ENCODE peak calls at places on chromosomes 7 and 10, in seven cellular contexts. P, Z, E, V, J, D and W are unnamed samples.

GRCh38 chr7:155598810-155599210 is 45.7 kb upstream of the RBM33 start:
- DNase-seq in P (peak; percentile 21), Z (peak; percentile 48), E (peak; percentile 57), V (peak; percentile 99), J (peak; percentile 88), D (peak; percentile 87), W (peak; percentile 37)

GRCh38 chr10:44233561-44234470 is 151.1 kb downstream of the CXCL12 start:
- DNase-seq in P (no peak), Z (no peak), E (no peak), V (peak; percentile 80), J (no peak), D (peak; percentile 87), W (peak; percentile 93)

GRCh38 chr7:7524121-7524520 is 11.6 kb downstream of the COL28A1 start:
- DNase-seq in P (no peak), Z (no peak), E (no peak), V (no peak), J (no peak), D (no peak), W (no peak)

GRCh38 chr7:11831383-11831726 is 643 bp downstream of the THSD7A start:
- DNase-seq in P (no peak), Z (no peak), E (no peak), V (no peak), J (no peak), D (no peak), W (peak; percentile 34)

GRCh38 chr7:129351320-129351719 is 82.9 kb upstream of the STRIP2 start:
- DNase-seq in P (no peak), Z (no peak), E (no peak), V (no peak), J (no peak), D (no peak), W (no peak)

GRCh38 chr7:157124655-157125054 is 14.1 kb upstream of the UBE3C start:
- DNase-seq in P (no peak), Z (no peak), E (no peak), V (no peak), J (no peak), D (peak; percentile 35), W (no peak)

GRCh38 chr7:80232969-80233724 is 98.5 kb downstream of the GNAI1 start:
- DNase-seq in P (no peak), Z (no peak), E (peak; percentile 70), V (no peak), J (no peak), D (no peak), W (no peak)

GRCh38 chr7:158353606-158354570 is 233.7 kb downstream of the PTPRN2 start:
- DNase-seq in P (no peak), Z (peak; percentile 22), E (peak; percentile 22), V (peak; percentile 81), J (peak; percentile 82), D (peak; percentile 72), W (peak; percentile 31)

GRCh38 chr10:62726638-62727037 is 77.9 kb upstream of the ADO start:
- DNase-seq in P (no peak), Z (no peak), E (no peak), V (no peak), J (no peak), D (no peak), W (no peak)

GRCh38 chr7:19900118-19900517 is 126.7 kb upstream of the TMEM196 start:
- DNase-seq in P (no peak), Z (no peak), E (no peak), V (no peak), J (no peak), D (no peak), W (no peak)

GRCh38 chr7:5423844-5424688 is 432 bp upstream of the TNRC18 start:
- DNase-seq in P (no peak), Z (peak; percentile 99), E (peak; percentile 95), V (peak; percentile 90), J (peak; percentile 98), D (peak; percentile 99), W (peak; percentile 100)

GRCh38 chr7:29277436-29278215 is 83.1 kb downstream of the CHN2 start:
- DNase-seq in P (no peak), Z (no peak), E (peak; percentile 24), V (peak; percentile 22), J (no peak), D (no peak), W (no peak)

GRCh38 chr7:10973942-10974716 is 457 bp downstream of the PHF14 start:
- DNase-seq in P (no peak), Z (no peak), E (peak; percentile 12), V (no peak), J (peak; percentile 83), D (peak; percentile 45), W (no peak)

GRCh38 chr10:123443924-123444323 is 222.2 kb upstream of the GPR26 start:
- DNase-seq in P (no peak), Z (no peak), E (no peak), V (no peak), J (no peak), D (no peak), W (no peak)

GRCh38 chr7:102291056-102291915 is 4.6 kb downstream of the SH2B2 start:
- DNase-seq in P (peak; percentile 90), Z (no peak), E (no peak), V (no peak), J (no peak), D (no peak), W (no peak)

GRCh38 chr7:904847-905246 is 28.5 kb downstream of the GET4 start:
- DNase-seq in P (no peak), Z (no peak), E (no peak), V (no peak), J (no peak), D (peak; percentile 37), W (no peak)

GRCh38 chr10:74650613-74651012 is 175.8 kb upstream of the KAT6B start:
- DNase-seq in P (no peak), Z (no peak), E (no peak), V (no peak), J (no peak), D (no peak), W (no peak)

GRCh38 chr10:133182190-133182589 is 22.2 kb downstream of the KNDC1 start:
- DNase-seq in P (no peak), Z (no peak), E (no peak), V (no peak), J (no peak), D (no peak), W (no peak)

GRCh38 chr7:96655956-96656355 is 53.7 kb downstream of the SEM1 start:
- DNase-seq in P (no peak), Z (no peak), E (no peak), V (no peak), J (no peak), D (no peak), W (no peak)

GRCh38 chr10:16466001-16466400 is 29.2 kb downstream of the PTER start:
- DNase-seq in P (no peak), Z (no peak), E (no peak), V (no peak), J (no peak), D (no peak), W (no peak)

GRCh38 chr7:91267558-91267955 is 3.3 kb downstream of the FZD1 start:
- DNase-seq in P (no peak), Z (no peak), E (no peak), V (no peak), J (no peak), D (no peak), W (no peak)

GRCh38 chr10:96097865-96098264 is 32.2 kb upstream of the ZNF518A start:
- DNase-seq in P (no peak), Z (no peak), E (no peak), V (no peak), J (no peak), D (no peak), W (no peak)

GRCh38 chr7:92260248-92260781 is 14.5 kb downstream of the ANKIB1 start:
- DNase-seq in P (no peak), Z (peak; percentile 83), E (no peak), V (no peak), J (no peak), D (no peak), W (no peak)

GRCh38 chr7:31114593-31115343 is 62.7 kb downstream of the ADCYAP1R1 start:
- DNase-seq in P (no peak), Z (no peak), E (no peak), V (peak; percentile 50), J (no peak), D (no peak), W (peak; percentile 79)

GRCh38 chr10:26448706-26449435 is 10.7 kb downstream of the APBB1IP start:
- DNase-seq in P (peak; percentile 84), Z (no peak), E (no peak), V (no peak), J (no peak), D (no peak), W (no peak)
- TF ChIP-seq JUND in P (no peak), Z (no peak), E (no peak), V (no peak), J (no peak), D (no peak), W (no peak)

DNA sequence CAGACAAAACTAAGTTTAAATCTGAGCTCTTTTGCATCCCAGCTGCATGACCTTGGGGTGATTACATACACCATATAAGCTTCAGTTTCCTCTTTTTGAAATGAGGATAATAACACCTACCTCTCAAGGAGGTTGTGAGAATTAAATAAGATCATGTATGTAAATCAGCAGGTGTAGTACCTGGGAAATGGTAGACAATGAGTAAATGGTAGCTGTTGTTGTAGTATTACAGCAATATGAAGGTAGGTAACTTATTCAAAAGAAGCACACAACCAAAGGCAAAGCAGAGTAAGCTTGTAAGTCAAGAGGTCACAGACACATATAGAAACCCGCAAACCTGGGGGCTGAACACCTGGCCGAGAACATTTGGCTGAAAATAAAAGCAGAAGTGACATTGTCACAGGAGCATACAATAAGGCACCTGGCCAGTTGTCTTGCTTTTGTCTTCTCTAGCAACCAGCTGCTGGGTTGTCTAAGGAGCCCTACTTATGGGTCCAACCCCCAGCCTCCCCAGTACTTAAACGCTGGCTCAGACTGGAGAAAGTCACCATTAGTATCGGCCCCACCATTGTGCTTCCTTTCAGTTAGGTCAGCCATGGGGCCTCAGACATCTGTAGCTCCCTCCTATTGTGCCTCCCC is 203.6 kb upstream of the MKLN1 start:
- DNase-seq in P (peak; percentile 92), Z (no peak), E (no peak), V (no peak), J (no peak), D (no peak), W (no peak)
- TF ChIP-seq JUND in P (no peak), Z (no peak), E (no peak), V (no peak), J (no peak), D (no peak), W (no peak)

DNA sequence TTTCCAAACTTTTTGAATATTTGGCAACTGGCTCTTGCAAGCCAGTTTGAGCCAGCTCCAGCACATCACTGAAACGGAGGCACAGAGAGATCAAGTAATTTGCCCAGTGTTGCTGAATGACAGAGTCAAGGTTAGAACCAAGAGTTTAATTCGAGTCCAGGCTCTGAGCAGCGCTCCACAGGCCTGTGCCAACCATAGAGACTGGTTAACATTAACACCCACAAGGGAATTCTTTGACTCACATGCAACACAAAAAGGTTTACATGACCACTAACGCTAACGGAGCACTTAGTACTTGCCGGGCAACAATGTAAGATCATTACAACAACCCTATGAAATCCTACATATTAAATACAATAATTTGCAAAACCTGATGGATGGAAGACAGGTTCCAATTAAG is 1.5 kb downstream of the RGS10 start:
- DNase-seq in P (no peak), Z (no peak), E (no peak), V (no peak), J (no peak), D (no peak), W (no peak)
- TF ChIP-seq JUND in P (no peak), Z (no peak), E (no peak), V (no peak), J (no peak), D (no peak), W (no peak)

DNA sequence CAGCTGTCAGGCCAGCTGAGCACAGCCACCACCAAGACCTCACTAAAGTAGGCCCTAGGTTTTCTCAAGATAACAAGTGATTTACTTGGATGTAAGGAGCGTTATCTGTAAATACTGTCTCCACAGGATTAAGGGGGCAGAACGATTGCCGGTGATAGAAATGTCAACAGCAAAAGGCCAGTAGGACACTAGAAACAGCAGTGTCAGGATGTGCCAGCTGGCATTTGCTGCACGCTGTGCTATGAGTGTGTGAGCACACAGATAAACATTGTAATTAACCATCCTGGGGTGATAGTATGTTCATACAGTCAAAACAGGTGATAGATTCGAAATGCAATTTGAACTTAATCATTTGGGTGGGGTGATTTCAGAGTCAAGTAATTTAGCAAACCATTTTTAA is 36.2 kb upstream of the NOBOX start:
- DNase-seq in P (no peak), Z (no peak), E (no peak), V (no peak), J (no peak), D (no peak), W (no peak)
- TF ChIP-seq JUND in P (no peak), Z (no peak), E (no peak), V (no peak), J (no peak), D (no peak), W (no peak)